ENCODE peak calls at places on chromosome 18, in nine cellular contexts. E is tibial nerve, N is choroid plexus epithelial cell, R is omental fat pad, H is dorsolateral prefrontal cortex, D is GM13977, X is psoas muscle, Q is glutamatergic neuron, L is pancreas. T is an unnamed sample.

GRCh38 chr18:74511823-74512222 is 15.7 kb downstream of the CNDP2 start:
- DNase-seq in E (no peak), N (no peak), R (no peak), H (no peak), D (no peak), X (no peak), Q (no peak), L (no peak), T (peak)

GRCh38 chr18:715626-716025 is 3.2 kb upstream of the ENOSF1 start:
- DNase-seq in E (no peak), N (peak), R (no peak), H (no peak), D (no peak), X (no peak), Q (no peak), L (no peak), T (no peak)

GRCh38 chr18:62372156-62372555 is 47.0 kb downstream of the TNFRSF11A start:
- DNase-seq in E (no peak), N (no peak), R (no peak), H (no peak), D (no peak), X (no peak), Q (no peak), L (no peak), T (no peak)

GRCh38 chr18:10064267-10064666 is 150.5 kb downstream of the VAPA start:
- DNase-seq in E (no peak), N (no peak), R (no peak), H (no peak), D (no peak), X (no peak), Q (no peak), L (no peak), T (no peak)

GRCh38 chr18:4196358-4196757 is 258.7 kb downstream of the DLGAP1 start:
- DNase-seq in E (no peak), N (no peak), R (no peak), H (no peak), D (no peak), X (no peak), Q (no peak), L (no peak), T (no peak)

GRCh38 chr18:26655614-26656400 is 107.5 kb upstream of the KCTD1 start:
- DNase-seq in E (no peak), N (peak), R (no peak), H (peak), D (no peak), X (peak), Q (peak), L (peak), T (peak)

GRCh38 chr18:77733292-77733903 is 483.8 kb downstream of the GALR1 start:
- DNase-seq in E (no peak), N (no peak), R (no peak), H (no peak), D (no peak), X (no peak), Q (no peak), L (no peak), T (no peak)

GRCh38 chr18:21112543-21113105 is 1.0 kb upstream of the ROCK1 start:
- DNase-seq in E (no peak), N (no peak), R (no peak), H (no peak), D (no peak), X (no peak), Q (no peak), L (no peak), T (no peak)

GRCh38 chr18:7300971-7301553 is 70.2 kb downstream of the LRRC30 start:
- DNase-seq in E (no peak), N (no peak), R (no peak), H (no peak), D (no peak), X (no peak), Q (no peak), L (no peak), T (no peak)

GRCh38 chr18:9475643-9476580 is 599 bp downstream of the RALBP1 start:
- DNase-seq in E (peak), N (peak), R (no peak), H (no peak), D (peak), X (no peak), Q (no peak), L (no peak), T (peak)

GRCh38 chr18:74342416-74343043 is 26.9 kb downstream of the C18orf63 start:
- DNase-seq in E (no peak), N (peak), R (no peak), H (no peak), D (peak), X (no peak), Q (no peak), L (no peak), T (no peak)

GRCh38 chr18:39527465-39527864 is 1961.9 kb upstream of the CELF4 start:
- DNase-seq in E (no peak), N (no peak), R (no peak), H (no peak), D (no peak), X (no peak), Q (no peak), L (no peak), T (no peak)

GRCh38 chr18:63177822-63178525 is 141.6 kb downstream of the BCL2 start:
- DNase-seq in E (peak), N (no peak), R (no peak), H (no peak), D (no peak), X (peak), Q (no peak), L (no peak), T (no peak)

GRCh38 chr18:40866013-40866644 is 1088.9 kb upstream of the PIK3C3 start:
- DNase-seq in E (no peak), N (no peak), R (no peak), H (no peak), D (no peak), X (no peak), Q (no peak), L (no peak), T (no peak)
- TF ChIP-seq CTCF in E (no peak), N (no peak), R (no peak), H (no peak), D (no peak), X (no peak), Q (no peak), L (no peak), T (no peak)

GRCh38 chr18:35026407-35027061 is 14.7 kb upstream of the MAPRE2 start:
- DNase-seq in E (no peak), N (no peak), R (no peak), H (no peak), D (no peak), X (no peak), Q (no peak), L (no peak), T (no peak)
- TF ChIP-seq CTCF in E (peak), N (peak), R (no peak), H (peak), D (peak), X (no peak), Q (no peak), L (no peak), T (no peak)

DNA sequence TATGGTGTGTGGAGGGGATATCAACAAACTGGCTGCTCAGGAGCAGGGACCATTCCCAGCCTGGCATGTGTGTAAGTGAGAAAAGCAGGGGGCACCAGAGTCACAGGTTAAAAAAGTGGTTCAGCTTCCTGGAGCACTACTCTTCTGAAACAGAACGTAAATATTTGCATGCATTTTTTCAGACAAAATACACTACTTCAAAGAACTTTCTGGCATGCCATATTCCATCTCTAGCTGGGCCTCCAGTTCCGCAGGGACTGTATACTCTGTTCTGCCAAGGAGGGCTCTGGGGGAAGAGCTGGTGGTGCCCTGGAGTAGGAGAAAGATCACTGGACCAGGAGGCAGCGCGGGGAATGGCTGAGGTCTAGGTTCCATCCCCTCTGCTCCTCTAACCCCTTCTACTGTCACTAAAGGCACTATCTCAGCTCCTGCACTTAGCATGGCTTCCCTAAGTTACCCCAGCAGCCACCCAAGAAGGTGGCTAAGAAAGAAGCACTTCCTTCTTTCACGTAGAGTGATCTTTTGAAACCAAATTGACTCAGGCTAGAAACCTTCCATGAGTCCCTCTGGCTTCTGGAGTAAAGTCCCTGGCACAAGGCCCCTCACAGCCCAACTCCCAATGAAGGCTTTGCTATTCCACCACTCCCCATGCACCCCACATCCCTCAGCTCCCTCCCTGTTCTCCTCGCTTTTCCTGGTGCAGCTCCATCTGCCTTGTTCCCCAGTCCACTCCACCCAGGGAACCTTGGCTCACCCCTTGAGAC is 57.6 kb upstream of the CABLES1 start:
- DNase-seq in E (no peak), N (no peak), R (no peak), H (no peak), D (no peak), X (no peak), Q (no peak), L (no peak), T (no peak)
- TF ChIP-seq CTCF in E (no peak), N (no peak), R (no peak), H (no peak), D (no peak), X (no peak), Q (no peak), L (no peak), T (no peak)

DNA sequence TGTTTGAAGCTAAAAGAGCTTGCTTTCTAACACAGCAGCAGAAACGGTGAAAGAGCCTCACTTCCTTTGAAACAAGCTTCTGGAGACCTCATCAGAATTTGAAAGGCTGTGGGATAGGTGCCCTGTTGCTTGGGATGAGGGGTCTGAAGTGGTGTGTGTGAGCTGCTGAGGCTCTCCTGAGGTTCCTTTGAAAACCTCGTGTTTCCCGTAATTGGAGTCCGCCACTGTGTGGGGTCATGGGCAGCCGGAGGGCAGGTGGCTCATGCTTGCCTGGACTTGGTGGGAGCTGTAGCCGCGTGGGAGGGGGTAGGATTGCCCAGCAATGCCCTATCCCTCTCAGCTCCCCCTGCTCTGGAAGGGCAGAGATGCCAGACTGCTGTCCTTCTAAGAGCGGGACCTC is 34.4 kb downstream of the CABLES1 start:
- DNase-seq in E (no peak), N (no peak), R (no peak), H (no peak), D (no peak), X (no peak), Q (no peak), L (no peak), T (no peak)
- TF ChIP-seq CTCF in E (no peak), N (no peak), R (no peak), H (no peak), D (no peak), X (no peak), Q (no peak), L (no peak), T (no peak)

DNA sequence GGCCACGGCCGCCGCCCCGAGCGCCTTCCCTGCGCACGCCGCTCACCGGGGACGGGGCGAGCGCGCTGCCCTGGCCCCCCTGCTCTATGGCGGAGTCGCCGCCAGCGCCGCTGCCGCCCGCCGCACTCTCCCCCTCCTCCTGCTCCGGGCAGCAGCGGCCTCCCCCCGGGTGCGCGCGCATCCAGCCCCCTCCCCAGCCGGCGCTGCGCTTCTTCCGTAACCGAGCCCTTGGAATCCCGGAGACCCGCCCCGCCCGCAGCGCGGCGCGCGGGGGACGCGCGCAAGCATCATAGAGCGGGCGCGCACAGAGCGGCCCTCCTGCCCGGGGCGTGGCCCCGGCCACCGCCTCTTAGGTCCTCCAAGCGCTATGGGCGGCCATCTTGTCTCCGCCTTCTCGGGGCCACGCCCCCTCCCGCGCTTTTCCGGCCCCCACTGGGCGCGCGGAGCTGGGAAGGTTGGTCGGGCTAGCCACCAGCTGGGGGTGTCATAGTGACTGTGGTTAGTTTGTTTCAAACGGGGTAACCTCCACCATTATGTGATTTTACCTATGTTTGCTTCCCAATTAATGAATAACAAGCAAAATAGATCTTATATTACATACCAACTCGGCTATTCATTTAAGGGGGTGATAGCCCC is at the start of gene MBD2:
- DNase-seq in E (peak), N (peak), R (peak), H (peak), D (peak), X (peak), Q (peak), L (peak), T (peak)
- TF ChIP-seq CTCF in E (no peak), N (peak), R (no peak), H (peak), D (peak), X (peak), Q (no peak), L (no peak), T (no peak)

GRCh38 chr18:46468431-46469180 is 188.4 kb downstream of the LOXHD1 start:
- DNase-seq in E (no peak), N (no peak), R (no peak), H (no peak), D (no peak), X (no peak), Q (no peak), L (no peak), T (no peak)

GRCh38 chr18:46466236-46467160 is 190.5 kb downstream of the LOXHD1 start:
- DNase-seq in E (no peak), N (no peak), R (no peak), H (no peak), D (no peak), X (no peak), Q (no peak), L (no peak), T (no peak)

GRCh38 chr18:46461993-46462392 is 195.0 kb downstream of the LOXHD1 start:
- DNase-seq in E (no peak), N (no peak), R (no peak), H (no peak), D (no peak), X (no peak), Q (no peak), L (no peak), T (no peak)

GRCh38 chr18:46462523-46462922 is 194.5 kb downstream of the LOXHD1 start:
- DNase-seq in E (no peak), N (no peak), R (no peak), H (no peak), D (no peak), X (no peak), Q (peak), L (no peak), T (peak)

GRCh38 chr18:46464926-46465655 is 191.9 kb downstream of the LOXHD1 start:
- DNase-seq in E (no peak), N (no peak), R (no peak), H (no peak), D (no peak), X (no peak), Q (no peak), L (no peak), T (peak)
- TF ChIP-seq CTCF in E (no peak), N (peak), R (no peak), H (no peak), D (no peak), X (peak), Q (peak), L (no peak), T (no peak)

DNA sequence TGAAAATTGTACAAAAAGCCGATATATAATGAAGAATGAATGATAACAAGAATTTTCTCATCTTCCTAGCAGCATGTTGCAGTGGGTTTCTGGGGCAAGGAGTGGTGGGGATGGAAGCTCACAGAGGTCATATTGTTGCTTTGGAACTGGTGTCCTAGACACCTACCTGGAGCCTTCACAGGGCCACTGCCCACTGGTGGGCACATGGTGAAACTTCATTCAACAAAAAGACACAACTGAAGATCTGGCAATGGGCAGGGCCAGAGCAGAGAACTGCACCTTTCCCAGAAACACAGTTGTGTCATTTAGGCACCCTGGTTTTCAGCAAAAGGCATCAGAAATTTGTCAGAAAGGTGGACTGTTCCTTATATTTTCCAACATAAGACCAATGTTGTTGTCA is 115.3 kb downstream of the FHOD3 start:
- DNase-seq in E (no peak), N (peak), R (no peak), H (no peak), D (no peak), X (no peak), Q (no peak), L (no peak), T (peak)
- TF ChIP-seq CTCF in E (no peak), N (peak), R (no peak), H (no peak), D (peak), X (peak), Q (no peak), L (peak), T (no peak)

GRCh38 chr18:57439617-57439975 is 4.4 kb downstream of the ONECUT2 start:
- DNase-seq in E (no peak), N (no peak), R (no peak), H (no peak), D (peak), X (no peak), Q (peak), L (peak), T (no peak)
- TF ChIP-seq CTCF in E (no peak), N (no peak), R (no peak), H (no peak), D (no peak), X (no peak), Q (no peak), L (no peak), T (no peak)

T was measured in lower leg skin.